ENCODE peak calls at places on chromosomes 6 and 20, in eight cellular contexts. One of them, this sample, is unnamed.

GRCh38 chr6:1044040-1044836 is 267.7 kb upstream of the FOXQ1 start:
- DNase-seq in A549: no peak
- DNase-seq in CD8-positive, alpha-beta memory T cell: no peak
- DNase-seq in brain microvascular endothelial cell: no peak
- DNase-seq in heart left ventricle: no peak
- DNase-seq in SJCRH30: no peak
- DNase-seq in A673: no peak
- DNase-seq in epithelial cell of prostate: no peak
- DNase-seq in this sample: no peak

GRCh38 chr20:61756966-61757677 is 308.6 kb downstream of the TAF4 start:
- DNase-seq in A549: no peak
- DNase-seq in CD8-positive, alpha-beta memory T cell: no peak
- DNase-seq in brain microvascular endothelial cell: no peak
- DNase-seq in heart left ventricle: no peak
- DNase-seq in SJCRH30: no peak
- DNase-seq in A673: no peak
- DNase-seq in epithelial cell of prostate: no peak
- DNase-seq in this sample: no peak

GRCh38 chr6:161919711-161920110 is 645.9 kb upstream of the AGPAT4 start:
- DNase-seq in A549: no peak
- DNase-seq in CD8-positive, alpha-beta memory T cell: no peak
- DNase-seq in brain microvascular endothelial cell: no peak
- DNase-seq in heart left ventricle: no peak
- DNase-seq in SJCRH30: no peak
- DNase-seq in A673: no peak
- DNase-seq in epithelial cell of prostate: peak; percentile 18
- DNase-seq in this sample: no peak

GRCh38 chr6:32224696-32225095 is 829 bp upstream of the NOTCH4 start:
- DNase-seq in A549: no peak
- DNase-seq in CD8-positive, alpha-beta memory T cell: no peak
- DNase-seq in brain microvascular endothelial cell: no peak
- DNase-seq in heart left ventricle: no peak
- DNase-seq in SJCRH30: no peak
- DNase-seq in A673: no peak
- DNase-seq in epithelial cell of prostate: no peak
- DNase-seq in this sample: no peak

GRCh38 chr6:83976871-83977270 is 56.7 kb upstream of the MRAP2 start:
- DNase-seq in A549: no peak
- DNase-seq in CD8-positive, alpha-beta memory T cell: no peak
- DNase-seq in brain microvascular endothelial cell: no peak
- DNase-seq in heart left ventricle: no peak
- DNase-seq in SJCRH30: no peak
- DNase-seq in A673: no peak
- DNase-seq in epithelial cell of prostate: peak; percentile 1
- DNase-seq in this sample: peak; percentile 6

GRCh38 chr6:73079611-73079955 is 145.7 kb downstream of the KHDC1L start:
- DNase-seq in A549: peak; percentile 38
- DNase-seq in CD8-positive, alpha-beta memory T cell: no peak
- DNase-seq in brain microvascular endothelial cell: peak; percentile 36
- DNase-seq in heart left ventricle: no peak
- DNase-seq in SJCRH30: no peak
- DNase-seq in A673: peak; percentile 76
- DNase-seq in epithelial cell of prostate: no peak
- DNase-seq in this sample: peak; percentile 3

GRCh38 chr20:25046181-25046641 is 11.7 kb downstream of the ACSS1 start:
- DNase-seq in A549: no peak
- DNase-seq in CD8-positive, alpha-beta memory T cell: no peak
- DNase-seq in brain microvascular endothelial cell: no peak
- DNase-seq in heart left ventricle: peak; percentile 87
- DNase-seq in SJCRH30: no peak
- DNase-seq in A673: no peak
- DNase-seq in epithelial cell of prostate: no peak
- DNase-seq in this sample: no peak

GRCh38 chr6:43716099-43716498 is 28.5 kb upstream of the MRPS18A start:
- DNase-seq in A549: no peak
- DNase-seq in CD8-positive, alpha-beta memory T cell: no peak
- DNase-seq in brain microvascular endothelial cell: no peak
- DNase-seq in heart left ventricle: no peak
- DNase-seq in SJCRH30: peak; percentile 86
- DNase-seq in A673: peak; percentile 61
- DNase-seq in epithelial cell of prostate: no peak
- DNase-seq in this sample: no peak

GRCh38 chr20:54140927-54141566 is 32.7 kb downstream of the CYP24A1 start:
- DNase-seq in A549: peak; percentile 78
- DNase-seq in CD8-positive, alpha-beta memory T cell: no peak
- DNase-seq in brain microvascular endothelial cell: no peak
- DNase-seq in heart left ventricle: no peak
- DNase-seq in SJCRH30: no peak
- DNase-seq in A673: no peak
- DNase-seq in epithelial cell of prostate: peak; percentile 64
- DNase-seq in this sample: peak; percentile 94

GRCh38 chr6:149211046-149211571 is 106.4 kb upstream of the TAB2 start:
- DNase-seq in A549: no peak
- DNase-seq in CD8-positive, alpha-beta memory T cell: no peak
- DNase-seq in brain microvascular endothelial cell: peak; percentile 53
- DNase-seq in heart left ventricle: no peak
- DNase-seq in SJCRH30: no peak
- DNase-seq in A673: no peak
- DNase-seq in epithelial cell of prostate: no peak
- DNase-seq in this sample: no peak

GRCh38 chr6:169959129-169960002 is 207.9 kb downstream of the ERMARD start:
- DNase-seq in A549: no peak
- DNase-seq in CD8-positive, alpha-beta memory T cell: peak; percentile 44
- DNase-seq in brain microvascular endothelial cell: no peak
- DNase-seq in heart left ventricle: no peak
- DNase-seq in SJCRH30: no peak
- DNase-seq in A673: no peak
- DNase-seq in epithelial cell of prostate: no peak
- DNase-seq in this sample: no peak

GRCh38 chr6:27720607-27721580 is 191.3 kb downstream of the OR2B2 start:
- DNase-seq in A549: peak; percentile 89
- DNase-seq in CD8-positive, alpha-beta memory T cell: no peak
- DNase-seq in brain microvascular endothelial cell: peak; percentile 86
- DNase-seq in heart left ventricle: no peak
- DNase-seq in SJCRH30: no peak
- DNase-seq in A673: no peak
- DNase-seq in epithelial cell of prostate: peak; percentile 27
- DNase-seq in this sample: peak; percentile 79

GRCh38 chr6:118284736-118285360 is 263.2 kb upstream of the PLN start:
- DNase-seq in A549: no peak
- DNase-seq in CD8-positive, alpha-beta memory T cell: no peak
- DNase-seq in brain microvascular endothelial cell: no peak
- DNase-seq in heart left ventricle: no peak
- DNase-seq in SJCRH30: peak; percentile 44
- DNase-seq in A673: no peak
- DNase-seq in epithelial cell of prostate: no peak
- DNase-seq in this sample: no peak

GRCh38 chr6:113646701-113647100 is 210.4 kb upstream of the MARCKS start:
- DNase-seq in A549: no peak
- DNase-seq in CD8-positive, alpha-beta memory T cell: no peak
- DNase-seq in brain microvascular endothelial cell: no peak
- DNase-seq in heart left ventricle: no peak
- DNase-seq in SJCRH30: no peak
- DNase-seq in A673: no peak
- DNase-seq in epithelial cell of prostate: no peak
- DNase-seq in this sample: no peak
- H3K27ac ChIP-seq in A549: no peak overlapping the region
- H3K27ac ChIP-seq in CD8-positive, alpha-beta memory T cell: no peak overlapping the region
- H3K27ac ChIP-seq in brain microvascular endothelial cell: no peak overlapping the region
- H3K27ac ChIP-seq in heart left ventricle: no peak overlapping the region
- H3K27ac ChIP-seq in SJCRH30: no peak overlapping the region
- H3K27ac ChIP-seq in A673: no peak overlapping the region
- H3K27ac ChIP-seq in epithelial cell of prostate: no peak overlapping the region
- H3K27ac ChIP-seq in this sample: peak overlapping the region; percentile 94

DNA sequence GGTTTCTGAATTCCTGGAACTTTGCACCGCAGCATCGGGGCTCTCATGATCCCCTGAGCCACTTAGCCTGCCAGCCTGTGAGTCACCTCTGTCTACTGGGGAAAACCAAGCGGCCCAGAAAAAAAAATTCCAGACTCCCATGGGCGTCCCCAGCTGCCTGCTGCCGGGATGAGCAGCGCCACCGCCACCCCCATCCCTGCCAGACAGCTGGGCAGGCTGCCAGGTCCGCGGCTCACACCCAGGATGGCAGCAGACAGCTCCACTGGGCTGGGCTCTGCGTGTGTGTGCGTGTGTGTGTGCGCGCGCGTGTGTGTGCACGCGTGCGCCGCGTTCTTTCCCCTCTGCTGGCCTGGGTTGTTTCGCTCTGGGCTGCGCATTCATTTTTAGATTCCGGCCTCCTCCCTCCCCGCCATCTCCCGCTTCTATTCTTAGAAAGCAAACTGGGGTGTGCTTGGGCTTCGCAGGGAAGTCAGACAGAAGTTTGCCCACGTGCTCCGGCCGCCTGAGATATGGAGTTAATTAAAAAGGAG is 38.9 kb upstream of the PMEPA1 start:
- DNase-seq in A549: peak; percentile 97
- DNase-seq in CD8-positive, alpha-beta memory T cell: peak; percentile 30
- DNase-seq in brain microvascular endothelial cell: peak; percentile 69
- DNase-seq in heart left ventricle: peak; percentile 88
- DNase-seq in SJCRH30: peak; percentile 99
- DNase-seq in A673: peak; percentile 85
- DNase-seq in epithelial cell of prostate: peak; percentile 45
- DNase-seq in this sample: peak; percentile 97
- H3K27ac ChIP-seq in A549: peak overlapping the region; percentile 98
- H3K27ac ChIP-seq in CD8-positive, alpha-beta memory T cell: no peak overlapping the region
- H3K27ac ChIP-seq in brain microvascular endothelial cell: no peak overlapping the region
- H3K27ac ChIP-seq in heart left ventricle: peak overlapping the region; percentile 80
- H3K27ac ChIP-seq in SJCRH30: peak overlapping the region; percentile 79
- H3K27ac ChIP-seq in A673: no peak overlapping the region
- H3K27ac ChIP-seq in epithelial cell of prostate: no peak overlapping the region
- H3K27ac ChIP-seq in this sample: peak overlapping the region; percentile 89

DNA sequence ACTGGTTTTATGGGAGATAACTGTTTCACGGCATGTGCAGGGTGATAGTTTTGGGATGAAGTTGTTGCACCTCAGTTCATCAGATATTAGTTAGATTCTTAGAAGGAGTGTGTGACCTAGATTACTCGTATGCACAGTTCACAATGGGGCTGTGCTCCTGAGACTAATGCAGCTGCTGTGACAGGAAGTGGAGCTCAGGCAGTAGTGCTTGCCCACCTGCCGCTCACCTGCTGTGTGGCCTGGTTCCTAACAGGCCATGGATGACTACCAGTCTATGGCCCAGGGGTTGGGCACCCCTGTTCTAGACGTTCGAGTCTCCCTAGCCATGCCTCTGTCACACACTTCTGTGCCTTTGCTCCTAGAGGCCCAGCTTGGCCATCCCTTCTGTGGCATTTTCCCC is 17.0 kb downstream of the PCIF1 start:
- DNase-seq in A549: no peak
- DNase-seq in CD8-positive, alpha-beta memory T cell: no peak
- DNase-seq in brain microvascular endothelial cell: no peak
- DNase-seq in heart left ventricle: no peak
- DNase-seq in SJCRH30: peak; percentile 61
- DNase-seq in A673: no peak
- DNase-seq in epithelial cell of prostate: no peak
- DNase-seq in this sample: no peak
- H3K27ac ChIP-seq in A549: no peak overlapping the region
- H3K27ac ChIP-seq in CD8-positive, alpha-beta memory T cell: no peak overlapping the region
- H3K27ac ChIP-seq in brain microvascular endothelial cell: no peak overlapping the region
- H3K27ac ChIP-seq in heart left ventricle: no peak overlapping the region
- H3K27ac ChIP-seq in SJCRH30: peak overlapping the region; percentile 53
- H3K27ac ChIP-seq in A673: no peak overlapping the region
- H3K27ac ChIP-seq in epithelial cell of prostate: no peak overlapping the region
- H3K27ac ChIP-seq in this sample: peak overlapping the region; percentile 86

GRCh38 chr6:17035257-17035757 is 66.5 kb upstream of the STMND1 start:
- DNase-seq in A549: no peak
- DNase-seq in CD8-positive, alpha-beta memory T cell: no peak
- DNase-seq in brain microvascular endothelial cell: no peak
- DNase-seq in heart left ventricle: no peak
- DNase-seq in SJCRH30: no peak
- DNase-seq in A673: peak; percentile 22
- DNase-seq in epithelial cell of prostate: no peak
- DNase-seq in this sample: no peak

GRCh38 chr6:17032595-17033591 is 69.0 kb upstream of the STMND1 start:
- DNase-seq in A549: peak; percentile 40
- DNase-seq in CD8-positive, alpha-beta memory T cell: no peak
- DNase-seq in brain microvascular endothelial cell: peak; percentile 95
- DNase-seq in heart left ventricle: peak; percentile 65
- DNase-seq in SJCRH30: peak; percentile 55
- DNase-seq in A673: peak; percentile 83
- DNase-seq in epithelial cell of prostate: no peak
- DNase-seq in this sample: peak; percentile 85

GRCh38 chr6:17038316-17038715 is 63.5 kb upstream of the STMND1 start:
- DNase-seq in A549: no peak
- DNase-seq in CD8-positive, alpha-beta memory T cell: no peak
- DNase-seq in brain microvascular endothelial cell: no peak
- DNase-seq in heart left ventricle: no peak
- DNase-seq in SJCRH30: no peak
- DNase-seq in A673: no peak
- DNase-seq in epithelial cell of prostate: no peak
- DNase-seq in this sample: no peak

GRCh38 chr6:17039266-17039665 is 62.6 kb upstream of the STMND1 start:
- DNase-seq in A549: no peak
- DNase-seq in CD8-positive, alpha-beta memory T cell: no peak
- DNase-seq in brain microvascular endothelial cell: no peak
- DNase-seq in heart left ventricle: no peak
- DNase-seq in SJCRH30: no peak
- DNase-seq in A673: no peak
- DNase-seq in epithelial cell of prostate: no peak
- DNase-seq in this sample: no peak

DNA sequence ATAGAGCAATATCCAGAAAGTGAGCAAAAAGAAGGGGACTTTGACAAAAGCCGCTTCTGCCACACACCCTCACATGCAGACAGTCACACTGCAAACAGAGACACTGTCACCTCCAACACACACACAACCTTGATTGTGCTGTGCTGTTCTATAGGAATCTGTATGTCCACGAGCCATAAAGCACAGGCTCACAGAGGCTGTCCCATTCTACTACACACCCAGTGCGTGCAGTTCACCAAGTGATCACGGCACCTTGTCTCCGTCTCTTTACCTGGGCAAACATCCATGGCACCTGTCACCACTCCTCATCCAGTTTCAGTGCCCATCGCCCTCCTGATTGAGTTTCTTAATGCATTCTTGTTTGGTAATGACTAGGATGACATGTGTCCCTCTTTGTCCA is 65.9 kb upstream of the STMND1 start:
- DNase-seq in A549: no peak
- DNase-seq in CD8-positive, alpha-beta memory T cell: no peak
- DNase-seq in brain microvascular endothelial cell: no peak
- DNase-seq in heart left ventricle: no peak
- DNase-seq in SJCRH30: no peak
- DNase-seq in A673: no peak
- DNase-seq in epithelial cell of prostate: no peak
- DNase-seq in this sample: no peak
- H3K27ac ChIP-seq in A549: no peak overlapping the region
- H3K27ac ChIP-seq in CD8-positive, alpha-beta memory T cell: no peak overlapping the region
- H3K27ac ChIP-seq in brain microvascular endothelial cell: no peak overlapping the region
- H3K27ac ChIP-seq in heart left ventricle: no peak overlapping the region
- H3K27ac ChIP-seq in SJCRH30: no peak overlapping the region
- H3K27ac ChIP-seq in A673: no peak overlapping the region
- H3K27ac ChIP-seq in epithelial cell of prostate: no peak overlapping the region
- H3K27ac ChIP-seq in this sample: no peak overlapping the region

GRCh38 chr6:24901698-24902328 is 33.9 kb downstream of the RIPOR2 start:
- DNase-seq in A549: no peak
- DNase-seq in CD8-positive, alpha-beta memory T cell: no peak
- DNase-seq in brain microvascular endothelial cell: no peak
- DNase-seq in heart left ventricle: no peak
- DNase-seq in SJCRH30: no peak
- DNase-seq in A673: no peak
- DNase-seq in epithelial cell of prostate: no peak
- DNase-seq in this sample: no peak
- H3K27ac ChIP-seq in A549: no peak overlapping the region
- H3K27ac ChIP-seq in CD8-positive, alpha-beta memory T cell: no peak overlapping the region
- H3K27ac ChIP-seq in brain microvascular endothelial cell: no peak overlapping the region
- H3K27ac ChIP-seq in heart left ventricle: no peak overlapping the region
- H3K27ac ChIP-seq in SJCRH30: no peak overlapping the region
- H3K27ac ChIP-seq in A673: no peak overlapping the region
- H3K27ac ChIP-seq in epithelial cell of prostate: no peak overlapping the region
- H3K27ac ChIP-seq in this sample: no peak overlapping the region

GRCh38 chr20:11849976-11850670 is 67.6 kb upstream of the BTBD3 start:
- DNase-seq in A549: no peak
- DNase-seq in CD8-positive, alpha-beta memory T cell: no peak
- DNase-seq in brain microvascular endothelial cell: peak; percentile 7
- DNase-seq in heart left ventricle: no peak
- DNase-seq in SJCRH30: no peak
- DNase-seq in A673: peak; percentile 13
- DNase-seq in epithelial cell of prostate: peak; percentile 76
- DNase-seq in this sample: peak; percentile 83
- H3K27ac ChIP-seq in A549: no peak overlapping the region
- H3K27ac ChIP-seq in CD8-positive, alpha-beta memory T cell: no peak overlapping the region
- H3K27ac ChIP-seq in brain microvascular endothelial cell: no peak overlapping the region
- H3K27ac ChIP-seq in heart left ventricle: no peak overlapping the region
- H3K27ac ChIP-seq in SJCRH30: no peak overlapping the region
- H3K27ac ChIP-seq in A673: no peak overlapping the region
- H3K27ac ChIP-seq in epithelial cell of prostate: peak overlapping the region; percentile 89
- H3K27ac ChIP-seq in this sample: no peak overlapping the region